ENCODE peak calls at places on chromosomes 4 and X, in eight cellular contexts. B, S, U, P, F, C, J and D are unnamed samples.
A peak's percentile ranks its signal among the peaks of the same experiment; 100 is the strongest.

GRCh38 chrX:68018248-68019203 is 414.8 kb downstream of the OPHN1 start:
- DNase-seq in P (peak; percentile 10), J (no peak), S (no peak), U (no peak), F (no peak), C (no peak), B (peak; percentile 2), D (peak; percentile 10)

GRCh38 chrX:137569470-137569891 is 3.6 kb downstream of the ZIC3 start:
- DNase-seq in P (no peak), U (no peak), F (no peak), J (no peak), C (no peak), S (no peak), B (no peak), D (no peak)

GRCh38 chrX:41457618-41458192 is 10.6 kb downstream of the NYX start:
- DNase-seq in S (no peak), J (no peak), F (peak; percentile 39), C (no peak), U (no peak), B (no peak), P (no peak), D (no peak)

GRCh38 chrX:51893931-51894696 is 691 bp downstream of the MAGED1 start:
- DNase-seq in C (no peak), J (peak; percentile 62), P (no peak), B (peak; percentile 20), F (peak; percentile 69), U (no peak), S (no peak), D (no peak)

GRCh38 chrX:21675931-21676330 is 17.8 kb upstream of the KLHL34 start:
- DNase-seq in S (no peak), U (no peak), B (no peak), C (no peak), P (no peak), J (no peak), F (no peak), D (no peak)

GRCh38 chr4:119000400-119000799 is 111.7 kb downstream of the SYNPO2 start:
- DNase-seq in C (no peak), B (no peak), J (no peak), U (no peak), F (peak; percentile 75), S (peak; percentile 54), P (no peak), D (no peak)

GRCh38 chr4:17535906-17536305 is 20.9 kb downstream of the CLRN2 start:
- DNase-seq in P (peak; percentile 19), U (no peak), C (no peak), J (peak; percentile 32), S (no peak), F (no peak), B (peak; percentile 37), D (no peak)

GRCh38 chrX:87693204-87693603 is 175.6 kb downstream of the KLHL4 start:
- DNase-seq in U (no peak), F (no peak), S (no peak), C (no peak), B (no peak), J (no peak), P (no peak), D (no peak)

GRCh38 chr4:41505161-41505653 is 32.8 kb upstream of the LIMCH1 start:
- DNase-seq in F (no peak), C (no peak), P (no peak), S (peak; percentile 37), U (no peak), J (no peak), B (no peak), D (peak; percentile 21)

GRCh38 chrX:34734383-34734782 is 77.3 kb upstream of the TMEM47 start:
- DNase-seq in U (no peak), B (no peak), F (no peak), S (no peak), C (no peak), J (no peak), P (no peak), D (no peak)

GRCh38 chr4:110270492-110271197 is 72.2 kb upstream of the ELOVL6 start:
- DNase-seq in C (no peak), P (no peak), U (no peak), B (no peak), F (no peak), S (no peak), J (no peak), D (peak; percentile 34)

GRCh38 chr4:83504544-83504943 is 19.6 kb upstream of the ABRAXAS1 start:
- DNase-seq in S (no peak), P (no peak), B (no peak), C (no peak), U (no peak), J (no peak), F (no peak), D (no peak)

GRCh38 chr4:37644962-37645361 is 41.2 kb downstream of the RELL1 start:
- DNase-seq in S (no peak), B (no peak), F (no peak), U (no peak), J (no peak), P (no peak), C (no peak), D (no peak)

GRCh38 chr4:168139336-168139735 is 47.0 kb downstream of the ANXA10 start:
- DNase-seq in S (no peak), C (no peak), J (no peak), U (no peak), B (no peak), F (no peak), P (no peak), D (no peak)

GRCh38 chr4:138190452-138190858 is 51.7 kb downstream of the SLC7A11 start:
- DNase-seq in P (no peak), F (no peak), J (no peak), C (no peak), U (no peak), B (no peak), S (no peak), D (no peak)

GRCh38 chrX:154437971-154438893 is 1.3 kb downstream of the GDI1 start:
- DNase-seq in S (no peak), J (no peak), F (no peak), U (no peak), P (no peak), B (no peak), C (no peak), D (no peak)

GRCh38 chrX:154436290-154436596 is 711 bp upstream of the GDI1 start:
- DNase-seq in J (no peak), U (no peak), P (no peak), F (no peak), S (no peak), B (no peak), C (no peak), D (no peak)

GRCh38 chrX:154437398-154437752 is 421 bp downstream of the GDI1 start:
- DNase-seq in U (no peak), B (no peak), S (no peak), C (no peak), P (no peak), J (no peak), F (no peak), D (no peak)

GRCh38 chrX:154435171-154435733 is 1.7 kb upstream of the GDI1 start:
- DNase-seq in P (no peak), C (no peak), F (no peak), U (no peak), S (peak; percentile 11), J (no peak), B (no peak), D (no peak)

GRCh38 chrX:154436597-154437397 is at the start of gene GDI1:
- DNase-seq in B (peak; percentile 77), F (peak; percentile 82), C (peak; percentile 43), P (no peak), S (peak; percentile 61), U (no peak), J (peak; percentile 41), D (peak; percentile 29)
- TF ChIP-seq POLR2A in B (peak; percentile 27), F (peak; percentile 35), C (no peak), P (no peak), S (peak; percentile 41), U (peak; percentile 22), J (peak; percentile 42), D (peak; percentile 64)

GRCh38 chr4:39641451-39641850 is 2.8 kb upstream of the SMIM14 start:
- DNase-seq in U (no peak), C (no peak), S (no peak), F (no peak), J (no peak), B (no peak), P (no peak), D (no peak)

GRCh38 chr4:39636786-39637185 is 1.9 kb downstream of the SMIM14 start:
- DNase-seq in C (no peak), U (no peak), F (no peak), B (peak; percentile 5), J (no peak), S (no peak), P (no peak), D (no peak)

GRCh38 chr4:39635023-39635422 is 3.6 kb downstream of the SMIM14 start:
- DNase-seq in C (peak; percentile 79), S (no peak), F (no peak), B (no peak), U (no peak), P (no peak), J (peak; percentile 60), D (no peak)

GRCh38 chr4:39637572-39638357 is 900 bp downstream of the SMIM14 start:
- DNase-seq in S (peak; percentile 63), P (peak; percentile 21), C (peak; percentile 66), U (no peak), F (peak; percentile 83), J (peak; percentile 60), B (peak; percentile 56), D (no peak)

GRCh38 chr4:39638358-39639239 is at the start of gene SMIM14:
- DNase-seq in B (peak; percentile 89), J (peak; percentile 99), S (peak; percentile 99), P (peak; percentile 93), U (peak; percentile 99), F (peak; percentile 100), C (peak; percentile 98), D (peak; percentile 76)
- TF ChIP-seq POLR2A in B (no peak), J (peak; percentile 99), S (peak; percentile 98), P (peak; percentile 82), U (peak; percentile 93), F (peak; percentile 93), C (no peak), D (peak; percentile 63)

GRCh38 chrX:65668362-65669310 is 1.2 kb downstream of the MSN start:
- DNase-seq in B (peak; percentile 78), C (peak; percentile 30), F (peak; percentile 90), P (peak; percentile 29), J (peak; percentile 43), U (no peak), S (peak; percentile 87), D (peak; percentile 26)
- TF ChIP-seq POLR2A in B (no peak), C (no peak), F (no peak), P (no peak), J (no peak), U (peak; percentile 35), S (peak; percentile 26), D (peak; percentile 18)

DNA sequence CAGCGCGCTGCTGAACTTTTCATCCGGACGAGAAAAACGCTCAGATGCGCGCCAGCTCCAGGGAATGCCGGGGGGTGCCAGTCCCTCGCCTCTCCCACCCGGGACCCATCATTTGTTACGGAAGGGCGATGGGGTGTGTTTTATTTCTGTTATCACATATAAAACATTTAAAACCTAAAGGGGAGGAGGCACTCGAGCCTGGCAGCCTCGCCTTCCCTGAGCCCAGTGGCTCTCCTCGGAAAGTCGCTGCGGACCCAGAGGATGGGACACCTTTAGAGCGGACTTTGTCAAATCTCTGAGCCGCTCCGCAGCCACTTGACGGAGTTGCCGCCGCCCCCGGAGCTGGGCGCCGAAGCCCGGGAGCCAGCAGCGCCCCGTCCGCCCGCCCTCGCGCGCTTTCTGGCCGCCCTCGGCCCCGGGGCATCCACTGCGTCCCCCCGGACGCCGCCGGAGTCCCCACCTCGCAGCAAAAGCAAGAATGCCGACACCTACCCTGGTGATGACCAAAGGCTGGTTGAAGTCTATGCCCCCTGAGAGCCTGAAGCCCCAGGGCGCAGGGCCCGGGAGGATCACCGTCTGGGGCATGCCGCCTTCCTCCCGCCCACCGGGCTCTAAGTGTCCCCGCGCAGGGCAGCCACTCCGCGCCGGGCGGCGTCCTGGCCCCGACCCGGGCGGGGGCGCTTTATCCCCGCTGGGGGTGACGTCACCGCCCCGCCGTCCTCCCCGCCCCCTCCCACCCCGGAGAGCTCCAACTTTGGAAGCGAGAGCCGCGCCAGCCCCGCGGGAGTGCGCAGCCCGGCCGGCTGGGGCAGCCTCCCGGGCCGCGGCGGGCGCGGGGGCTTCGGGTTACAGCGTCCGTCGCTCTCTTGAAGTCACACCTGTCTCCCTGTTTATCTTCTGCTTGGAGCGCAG is at the start of gene PDLIM3:
- DNase-seq in J (peak; percentile 56), P (peak; percentile 12), C (peak; percentile 55), U (no peak), F (peak; percentile 89), S (peak; percentile 87), B (no peak), D (peak; percentile 25)
- TF ChIP-seq POLR2A in J (peak; percentile 77), P (peak; percentile 66), C (no peak), U (peak; percentile 90), F (peak; percentile 90), S (peak; percentile 99), B (no peak), D (peak; percentile 21)